ENCODE peak calls at places on chromosomes 11 and 22, in nine cellular contexts. R, X, N, I, S, H, A, T and F are unnamed samples.

GRCh38 chr11:134691985-134692384 is 279.9 kb upstream of the B3GAT1 start:
- DNase-seq in I (no peak), X (no peak), T (no peak), H (no peak), S (no peak), A (no peak), R (no peak), N (no peak), F (no peak)

GRCh38 chr11:128905345-128906184 is 14.4 kb downstream of the KCNJ5 start:
- DNase-seq in T (no peak), R (no peak), N (no peak), X (peak; percentile 49), I (no peak), H (peak; percentile 61), A (peak; percentile 38), S (no peak), F (peak; percentile 41)

GRCh38 chr11:126345759-126346585 is 9.5 kb upstream of the ST3GAL4 start:
- DNase-seq in I (peak; percentile 65), H (peak; percentile 64), N (no peak), A (peak; percentile 92), T (peak; percentile 70), R (peak; percentile 53), S (peak; percentile 90), X (no peak), F (no peak)

GRCh38 chr11:36073411-36074203 is 129.7 kb downstream of the LDLRAD3 start:
- DNase-seq in I (no peak), S (no peak), N (peak; percentile 47), A (peak; percentile 82), H (no peak), T (peak; percentile 90), X (no peak), R (peak; percentile 25), F (peak; percentile 77)

GRCh38 chr22:45597460-45598192 is 74.0 kb upstream of the ATXN10 start:
- DNase-seq in N (no peak), T (peak; percentile 30), I (no peak), X (no peak), A (no peak), H (peak; percentile 27), S (peak; percentile 41), R (no peak), F (no peak)

GRCh38 chr11:59263225-59263894 is 50.6 kb upstream of the MPEG1 start:
- DNase-seq in A (no peak), S (peak; percentile 90), H (peak; percentile 51), R (no peak), N (no peak), I (peak; percentile 72), T (no peak), X (no peak), F (no peak)

GRCh38 chr11:27447288-27447914 is 25.2 kb downstream of the LGR4 start:
- DNase-seq in X (no peak), N (no peak), A (peak; percentile 59), H (no peak), R (no peak), I (no peak), T (no peak), S (no peak), F (no peak)

GRCh38 chr22:38843716-38844660 is at the start of gene NPTXR:
- DNase-seq in A (peak; percentile 43), I (no peak), H (peak; percentile 73), T (peak; percentile 76), X (no peak), N (peak; percentile 58), S (no peak), R (peak; percentile 58), F (peak; percentile 49)

GRCh38 chr11:73177380-73178091 is 35.4 kb upstream of the FCHSD2 start:
- DNase-seq in X (no peak), T (peak; percentile 66), H (peak; percentile 37), N (peak; percentile 52), I (no peak), S (peak; percentile 88), R (peak; percentile 61), A (peak; percentile 60), F (no peak)

GRCh38 chr11:118933486-118933885 is 7.8 kb upstream of the BCL9L start:
- DNase-seq in H (no peak), T (no peak), S (no peak), X (no peak), I (no peak), A (peak; percentile 29), N (no peak), R (peak; percentile 24), F (no peak)

GRCh38 chr11:63583288-63583687 is 20.1 kb upstream of the PLAAT2 start:
- DNase-seq in X (no peak), S (no peak), H (no peak), T (no peak), A (peak; percentile 59), N (no peak), I (no peak), R (no peak), F (peak; percentile 58)

GRCh38 chr22:44465563-44465962 is 32.5 kb downstream of the RTL6 start:
- DNase-seq in X (no peak), S (no peak), I (no peak), H (no peak), R (no peak), T (no peak), A (no peak), N (no peak), F (no peak)

GRCh38 chr11:70948855-70949551 is 303.4 kb downstream of the SHANK2 start:
- DNase-seq in A (no peak), H (peak; percentile 57), R (peak; percentile 22), S (no peak), X (no peak), N (no peak), T (peak; percentile 14), I (peak; percentile 88), F (no peak)

GRCh38 chr22:47334596-47334995 is 572.1 kb downstream of the TBC1D22A start:
- DNase-seq in A (no peak), N (no peak), T (no peak), H (no peak), I (no peak), S (no peak), R (no peak), X (no peak), F (no peak)

GRCh38 chr11:90849278-90849677 is 626.4 kb upstream of the CHORDC1 start:
- DNase-seq in I (no peak), T (no peak), X (no peak), S (no peak), A (no peak), H (no peak), R (no peak), N (no peak), F (no peak)

GRCh38 chr11:96279018-96279417 is 64.0 kb downstream of the MAML2 start:
- DNase-seq in A (no peak), X (no peak), S (no peak), N (no peak), T (no peak), I (no peak), H (no peak), R (no peak), F (no peak)
- H3K27ac ChIP-seq in A (no peak overlapping the region), X (no peak overlapping the region), S (no peak overlapping the region), N (no peak overlapping the region), T (no peak overlapping the region), I (no peak overlapping the region), H (no peak overlapping the region), R (no peak overlapping the region), F (no peak overlapping the region)

GRCh38 chr11:66089067-66089466 is 19.0 kb downstream of the PACS1 start:
- DNase-seq in H (no peak), T (no peak), A (no peak), R (no peak), X (no peak), S (no peak), I (no peak), N (no peak), F (no peak)
- H3K27ac ChIP-seq in H (no peak overlapping the region), T (no peak overlapping the region), A (no peak overlapping the region), R (no peak overlapping the region), X (no peak overlapping the region), S (no peak overlapping the region), I (no peak overlapping the region), N (no peak overlapping the region), F (no peak overlapping the region)

DNA sequence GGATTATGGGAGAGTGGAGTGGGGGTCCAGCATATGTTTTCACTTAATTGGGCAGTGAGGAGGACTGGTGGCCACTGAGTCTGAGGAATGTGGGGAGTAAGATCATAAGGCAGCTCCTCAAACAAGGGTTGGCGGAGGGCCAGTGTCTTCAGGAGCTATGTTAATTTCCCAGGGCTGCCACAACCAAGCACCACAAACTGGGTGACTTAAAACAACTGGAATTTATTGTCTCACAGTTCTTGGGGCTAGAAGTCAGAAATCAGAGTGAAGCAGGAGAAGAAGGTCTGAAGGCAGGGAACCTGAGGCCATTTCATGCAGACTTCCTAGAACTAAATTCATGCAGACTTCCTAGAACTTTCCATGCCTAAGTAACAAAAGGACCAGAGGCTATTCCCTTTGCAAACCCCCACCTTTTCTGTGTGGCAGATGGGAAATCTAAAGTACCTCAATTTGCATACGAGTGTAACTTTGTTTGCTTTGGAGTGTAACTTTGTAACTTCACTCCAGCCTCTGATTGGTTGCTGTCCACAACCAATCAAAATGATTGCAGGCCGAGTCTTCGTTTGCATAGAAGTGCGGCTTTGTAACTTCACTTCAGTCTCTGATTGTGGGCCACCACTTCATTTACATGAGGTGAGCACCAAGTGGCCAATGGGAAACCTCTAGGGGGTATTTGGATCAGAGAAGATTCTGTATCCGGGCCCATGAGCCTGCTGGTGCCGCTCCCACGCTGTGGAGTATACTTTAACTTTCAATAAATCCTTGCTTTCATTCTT is 50.5 kb upstream of the ZBED5 start:
- DNase-seq in N (no peak), S (no peak), R (no peak), I (no peak), X (no peak), A (peak; percentile 95), T (no peak), H (peak; percentile 64), F (no peak)
- H3K27ac ChIP-seq in N (no peak overlapping the region), S (peak overlapping the region; percentile 11), R (no peak overlapping the region), I (no peak overlapping the region), X (no peak overlapping the region), A (no peak overlapping the region), T (no peak overlapping the region), H (peak overlapping the region; percentile 15), F (no peak overlapping the region)

GRCh38 chr11:17014321-17014773 is at the start of gene PLEKHA7:
- DNase-seq in H (no peak), A (no peak), T (no peak), X (no peak), S (peak; percentile 68), I (peak; percentile 76), N (no peak), R (no peak), F (no peak)
- H3K27ac ChIP-seq in H (peak within 1 kb of the TSS; percentile 79), A (no peak within 1 kb of the TSS), T (no peak within 1 kb of the TSS), X (peak within 1 kb of the TSS; percentile 45), S (no peak within 1 kb of the TSS), I (peak within 1 kb of the TSS; percentile 72), N (peak within 1 kb of the TSS; percentile 38), R (no peak within 1 kb of the TSS), F (peak within 1 kb of the TSS; percentile 59)

GRCh38 chr22:30879398-30879797 is 89.2 kb downstream of the MORC2 start:
- DNase-seq in A (no peak), T (no peak), R (peak; percentile 4), X (no peak), N (no peak), I (peak; percentile 38), H (no peak), S (peak; percentile 44), F (no peak)
- H3K27ac ChIP-seq in A (peak overlapping the region; percentile 47), T (no peak overlapping the region), R (no peak overlapping the region), X (no peak overlapping the region), N (peak overlapping the region; percentile 76), I (no peak overlapping the region), H (no peak overlapping the region), S (no peak overlapping the region), F (no peak overlapping the region)

GRCh38 chr11:12886508-12886907 is 122.6 kb upstream of the RASSF10 start:
- DNase-seq in X (no peak), N (no peak), T (no peak), I (no peak), A (no peak), S (no peak), R (no peak), H (no peak), F (no peak)
- H3K27ac ChIP-seq in X (no peak overlapping the region), N (no peak overlapping the region), T (peak overlapping the region; percentile 15), I (no peak overlapping the region), A (peak overlapping the region; percentile 71), S (no peak overlapping the region), R (no peak overlapping the region), H (no peak overlapping the region), F (no peak overlapping the region)